ENCODE peak calls at places on chromosome 10, in four cellular contexts. One of them, this sample, is unnamed.

GRCh38 chr10:72736176-72736795 is 44.3 kb downstream of the MCU start:
- DNase-seq in GM12878: no peak
- DNase-seq in HepG2: peak
- DNase-seq in K562: no peak
- DNase-seq in this sample: no peak

GRCh38 chr10:62396864-62397263 is 22.7 kb downstream of the ZNF365 start:
- DNase-seq in GM12878: no peak
- DNase-seq in HepG2: no peak
- DNase-seq in K562: no peak
- DNase-seq in this sample: no peak

GRCh38 chr10:78777466-78778256 is 291.1 kb upstream of the ZMIZ1 start:
- DNase-seq in K562: no peak
- DNase-seq in HepG2: no peak
- DNase-seq in GM12878: no peak
- DNase-seq in this sample: peak

GRCh38 chr10:50343702-50344331 is 92.5 kb upstream of the ASAH2 start:
- DNase-seq in HepG2: no peak
- DNase-seq in GM12878: no peak
- DNase-seq in K562: no peak
- DNase-seq in this sample: no peak

GRCh38 chr10:29276251-29276850 is 12.5 kb upstream of the LYZL1 start:
- DNase-seq in K562: no peak
- DNase-seq in GM12878: no peak
- DNase-seq in HepG2: no peak
- DNase-seq in this sample: peak

GRCh38 chr10:80187465-80188409 is 17.6 kb downstream of the ANXA11 start:
- DNase-seq in HepG2: peak
- DNase-seq in K562: peak
- DNase-seq in GM12878: peak
- DNase-seq in this sample: no peak

GRCh38 chr10:132696728-132697567 is 89.0 kb downstream of the NKX6-2 start:
- DNase-seq in GM12878: no peak
- DNase-seq in K562: no peak
- DNase-seq in HepG2: no peak
- DNase-seq in this sample: no peak

GRCh38 chr10:122519144-122519543 is 41.4 kb upstream of the DMBT1 start:
- DNase-seq in HepG2: no peak
- DNase-seq in GM12878: no peak
- DNase-seq in K562: no peak
- DNase-seq in this sample: no peak

GRCh38 chr10:117345143-117345542 is 30.1 kb downstream of the PDZD8 start:
- DNase-seq in K562: no peak
- DNase-seq in GM12878: no peak
- DNase-seq in HepG2: no peak
- DNase-seq in this sample: peak

GRCh38 chr10:63286754-63287264 is 153.7 kb downstream of the NRBF2 start:
- DNase-seq in K562: no peak
- DNase-seq in HepG2: no peak
- DNase-seq in GM12878: peak
- DNase-seq in this sample: no peak

GRCh38 chr10:60312818-60313588 is 76.7 kb downstream of the ANK3 start:
- DNase-seq in K562: peak
- DNase-seq in GM12878: no peak
- DNase-seq in HepG2: no peak
- DNase-seq in this sample: no peak

GRCh38 chr10:133439517-133440461 is 14.0 kb upstream of the SCART1 start:
- DNase-seq in K562: no peak
- DNase-seq in HepG2: no peak
- DNase-seq in GM12878: no peak
- DNase-seq in this sample: no peak

GRCh38 chr10:51574248-51575067 is 124.9 kb downstream of the CSTF2T start:
- DNase-seq in K562: no peak
- DNase-seq in GM12878: no peak
- DNase-seq in HepG2: no peak
- DNase-seq in this sample: no peak

GRCh38 chr10:132602610-132603009 is 65.0 kb downstream of the INPP5A start:
- DNase-seq in GM12878: no peak
- DNase-seq in HepG2: no peak
- DNase-seq in K562: no peak
- DNase-seq in this sample: no peak

GRCh38 chr10:95485445-95485844 is 75.7 kb downstream of the SORBS1 start:
- DNase-seq in HepG2: peak
- DNase-seq in GM12878: no peak
- DNase-seq in K562: peak
- DNase-seq in this sample: no peak

GRCh38 chr10:71713135-71714040 is 6.2 kb downstream of the C10orf105 start:
- DNase-seq in HepG2: no peak
- DNase-seq in GM12878: no peak
- DNase-seq in K562: peak
- DNase-seq in this sample: no peak

GRCh38 chr10:71478173-71478572 is 81.5 kb downstream of the CDH23 start:
- DNase-seq in GM12878: no peak
- DNase-seq in K562: no peak
- DNase-seq in HepG2: no peak
- DNase-seq in this sample: no peak

GRCh38 chr10:118564652-118565051 is 30.8 kb downstream of the PRLHR start:
- DNase-seq in K562: no peak
- DNase-seq in GM12878: no peak
- DNase-seq in HepG2: no peak
- DNase-seq in this sample: no peak

GRCh38 chr10:22740180-22740579 is 25.8 kb upstream of the PIP4K2A start:
- DNase-seq in K562: no peak
- DNase-seq in GM12878: no peak
- DNase-seq in HepG2: peak
- DNase-seq in this sample: no peak
- TF ChIP-seq SP1 in K562: no peak
- TF ChIP-seq SP1 in GM12878: no peak
- TF ChIP-seq SP1 in HepG2: no peak
- TF ChIP-seq SP1 in this sample: no peak

GRCh38 chr10:125707852-125708468 is 11.5 kb upstream of the EDRF1 start:
- DNase-seq in K562: no peak
- DNase-seq in GM12878: no peak
- DNase-seq in HepG2: peak
- DNase-seq in this sample: peak
- TF ChIP-seq TARDBP in K562: no peak
- TF ChIP-seq TARDBP in GM12878: no peak
- TF ChIP-seq TARDBP in HepG2: no peak
- TF ChIP-seq TARDBP in this sample: no peak

GRCh38 chr10:77531441-77532001 is 106.1 kb downstream of the KCNMA1 start:
- DNase-seq in GM12878: no peak
- DNase-seq in K562: peak
- DNase-seq in HepG2: no peak
- DNase-seq in this sample: peak
- TF ChIP-seq SP1 in GM12878: no peak
- TF ChIP-seq SP1 in K562: no peak
- TF ChIP-seq SP1 in HepG2: no peak
- TF ChIP-seq SP1 in this sample: no peak

GRCh38 chr10:114713525-114713924 is 55.5 kb upstream of the ABLIM1 start:
- DNase-seq in HepG2: no peak
- DNase-seq in K562: no peak
- DNase-seq in GM12878: no peak
- DNase-seq in this sample: no peak

GRCh38 chr10:114711487-114712250 is 53.6 kb upstream of the ABLIM1 start:
- DNase-seq in HepG2: no peak
- DNase-seq in K562: no peak
- DNase-seq in GM12878: no peak
- DNase-seq in this sample: no peak

GRCh38 chr10:114715171-114715670 is 57.1 kb upstream of the ABLIM1 start:
- DNase-seq in GM12878: no peak
- DNase-seq in HepG2: no peak
- DNase-seq in K562: no peak
- DNase-seq in this sample: no peak

GRCh38 chr10:114716811-114717404 is 58.8 kb upstream of the ABLIM1 start:
- DNase-seq in GM12878: no peak
- DNase-seq in K562: no peak
- DNase-seq in HepG2: no peak
- DNase-seq in this sample: no peak

DNA sequence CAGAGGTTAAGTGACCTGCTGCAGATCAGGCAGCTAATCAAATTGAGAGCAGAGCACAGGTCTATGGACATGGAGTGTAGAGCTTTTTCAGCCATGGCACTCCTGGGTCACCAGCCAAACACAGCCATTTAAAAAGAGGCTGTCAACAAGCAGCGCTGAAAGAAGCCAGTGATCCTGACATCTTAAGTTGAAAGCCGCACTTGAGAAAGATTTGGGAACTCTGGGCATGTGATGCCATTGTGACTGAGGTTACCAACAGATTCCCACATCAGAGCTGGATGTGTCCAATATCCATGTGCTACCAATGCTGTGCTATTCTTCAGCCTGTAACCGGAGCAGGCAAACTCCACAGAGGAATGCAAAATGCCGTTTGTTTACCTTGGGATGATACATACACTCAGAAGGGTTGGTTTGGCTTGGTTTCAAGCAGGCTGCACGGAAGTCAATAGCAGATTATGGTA is 56.2 kb upstream of the ABLIM1 start:
- DNase-seq in K562: no peak
- DNase-seq in GM12878: no peak
- DNase-seq in HepG2: peak
- DNase-seq in this sample: peak
- TF ChIP-seq TARDBP in K562: no peak
- TF ChIP-seq TARDBP in GM12878: no peak
- TF ChIP-seq TARDBP in HepG2: no peak
- TF ChIP-seq TARDBP in this sample: no peak